ENCODE peak calls at places on chromosomes 5 and 9, in ten cellular contexts. R is foreskin fibroblast, Y is fibroblast of lung, S is A673, W is GM23338, V is mucosa of descending colon, E is H9, Q is neural crest cell, H is endothelial cell, C is cardiac fibroblast. J is an unnamed sample.

GRCh38 chr5:74641778-74642542 is 1.4 kb upstream of the ENC1 start:
- DNase-seq in E (no peak), Q (no peak), W (peak; percentile 45), S (peak; percentile 89), C (peak; percentile 91), R (peak; percentile 76), Y (peak; percentile 82), H (peak; percentile 38), V (peak; percentile 65), J (peak; percentile 32)

GRCh38 chr5:172745406-172745805 is 25.6 kb downstream of the DUSP1 start:
- DNase-seq in V (no peak), H (no peak), W (no peak), Y (no peak), R (no peak), E (no peak), C (no peak), Q (no peak), S (no peak), J (no peak)

GRCh38 chr9:137295313-137296213 is 6.5 kb downstream of the NRARP start:
- DNase-seq in V (peak; percentile 64), Y (no peak), S (peak; percentile 54), C (no peak), W (peak; percentile 78), H (peak; percentile 84), Q (peak; percentile 70), R (no peak), E (peak; percentile 66), J (no peak)

GRCh38 chr5:111596705-111597104 is 84.4 kb upstream of the STARD4 start:
- DNase-seq in Y (no peak), Q (no peak), C (no peak), W (no peak), H (no peak), V (no peak), S (no peak), E (no peak), R (no peak), J (no peak)

GRCh38 chr9:126611188-126611587 is 2.5 kb upstream of the LMX1B start:
- DNase-seq in R (no peak), Y (no peak), H (peak; percentile 30), V (no peak), Q (no peak), E (no peak), W (no peak), S (no peak), C (no peak), J (no peak)

GRCh38 chr5:126182901-126183695 is 240.1 kb upstream of the GRAMD2B start:
- DNase-seq in S (no peak), H (no peak), Y (no peak), R (no peak), V (no peak), Q (no peak), C (no peak), E (no peak), W (no peak), J (no peak)

GRCh38 chr9:93658184-93658925 is 82.0 kb downstream of the PHF2 start:
- DNase-seq in Q (no peak), R (no peak), V (peak; percentile 29), S (no peak), E (no peak), H (no peak), C (no peak), W (no peak), Y (no peak), J (no peak)

GRCh38 chr9:133238272-133238850 is 29.3 kb upstream of the OBP2B start:
- DNase-seq in H (peak; percentile 86), E (peak; percentile 99), Y (peak; percentile 6), Q (peak; percentile 84), C (peak; percentile 69), V (peak; percentile 89), S (peak; percentile 46), R (peak; percentile 5), W (peak; percentile 98), J (peak; percentile 79)

GRCh38 chr5:125882061-125882460 is 541.1 kb upstream of the GRAMD2B start:
- DNase-seq in R (no peak), W (no peak), Y (no peak), C (no peak), H (no peak), Q (no peak), S (no peak), E (no peak), V (no peak), J (no peak)

GRCh38 chr5:170502692-170503091 is 1.1 kb upstream of the KCNIP1 start:
- DNase-seq in Q (no peak), S (no peak), W (peak; percentile 31), E (no peak), C (no peak), R (no peak), V (no peak), H (no peak), Y (no peak), J (no peak)

GRCh38 chr5:65075623-65076250 is 307.0 kb downstream of the CWC27 start:
- DNase-seq in W (no peak), H (no peak), C (no peak), E (no peak), V (no peak), Y (no peak), S (peak; percentile 31), Q (no peak), R (no peak), J (no peak)

GRCh38 chr5:90473321-90474234 is 993 bp downstream of the MBLAC2 start:
- DNase-seq in R (peak; percentile 33), W (peak; percentile 75), H (peak; percentile 46), Q (peak; percentile 25), V (peak; percentile 70), Y (peak; percentile 58), S (peak; percentile 21), E (peak; percentile 59), C (peak; percentile 50), J (no peak)

GRCh38 chr5:171647043-171647899 is 138.3 kb upstream of the SMIM23 start:
- DNase-seq in Q (no peak), V (no peak), C (peak; percentile 51), S (no peak), Y (peak; percentile 88), H (no peak), R (peak; percentile 8), W (no peak), E (peak; percentile 69), J (no peak)

GRCh38 chr9:118595719-118596305 is 773.4 kb downstream of the BRINP1 start:
- DNase-seq in S (peak; percentile 22), Y (peak; percentile 48), H (peak; percentile 48), E (peak; percentile 71), V (no peak), R (peak; percentile 29), Q (peak; percentile 36), W (peak; percentile 82), C (peak; percentile 78), J (no peak)
- TF ChIP-seq CTCF in S (peak; percentile 25), Y (no peak), H (no peak), E (peak; percentile 77), V (no peak), R (peak; percentile 26), Q (peak; percentile 66), W (peak; percentile 73), C (peak; percentile 37), J (no peak)

DNA sequence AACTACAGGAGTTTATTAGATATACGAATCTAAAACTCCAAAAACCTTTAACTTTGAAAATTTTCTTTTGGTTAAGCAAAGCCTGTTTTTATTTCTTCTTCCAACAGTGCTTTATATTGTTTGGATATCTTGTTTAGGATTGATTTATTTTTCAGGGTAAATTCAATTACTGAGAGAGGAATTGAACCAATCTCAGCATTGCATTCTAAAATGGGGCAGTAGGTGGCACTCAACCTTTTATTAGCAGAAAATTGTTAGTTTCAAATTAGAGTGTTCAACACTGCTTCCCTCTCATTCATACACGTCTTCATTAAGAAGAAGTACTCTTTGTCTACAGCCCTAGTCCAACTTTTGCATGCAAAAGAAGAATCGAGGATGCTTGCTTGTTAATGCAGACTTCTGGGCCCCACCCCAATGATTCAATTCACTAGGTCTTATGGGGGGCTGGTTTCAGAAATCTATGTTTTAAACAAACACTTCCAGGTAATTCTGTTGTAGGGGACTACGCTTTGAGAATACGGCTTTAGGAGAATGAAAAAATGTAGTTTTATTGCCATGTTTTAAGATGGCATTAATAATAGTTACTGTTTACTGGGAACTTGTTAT is 26.6 kb downstream of the MRPL22 start:
- DNase-seq in V (no peak), S (peak; percentile 40), Q (no peak), W (peak; percentile 46), Y (no peak), E (no peak), R (peak; percentile 8), H (peak; percentile 26), C (peak; percentile 34), J (no peak)
- TF ChIP-seq CTCF in V (no peak), S (peak; percentile 67), Q (peak; percentile 64), W (peak; percentile 61), Y (peak; percentile 66), E (peak; percentile 68), R (peak; percentile 51), H (peak; percentile 71), C (peak; percentile 64), J (peak; percentile 53)

GRCh38 chr9:76893395-76893932 is 12.4 kb downstream of the PRUNE2 start:
- DNase-seq in E (no peak), Y (peak; percentile 46), Q (no peak), H (no peak), S (no peak), R (no peak), W (no peak), V (no peak), C (no peak), J (no peak)

GRCh38 chr9:76895186-76895585 is 10.7 kb downstream of the PRUNE2 start:
- DNase-seq in H (no peak), S (no peak), Y (peak; percentile 30), R (no peak), C (peak; percentile 23), V (no peak), W (no peak), Q (no peak), E (no peak), J (no peak)

GRCh38 chr9:76891874-76892273 is 14.0 kb downstream of the PRUNE2 start:
- DNase-seq in R (no peak), W (no peak), S (no peak), Q (no peak), C (no peak), H (no peak), V (no peak), E (no peak), Y (no peak), J (no peak)

GRCh38 chr9:76896035-76896434 is 9.9 kb downstream of the PRUNE2 start:
- DNase-seq in Y (no peak), E (no peak), W (no peak), S (no peak), H (no peak), R (no peak), Q (no peak), C (no peak), V (no peak), J (no peak)

DNA sequence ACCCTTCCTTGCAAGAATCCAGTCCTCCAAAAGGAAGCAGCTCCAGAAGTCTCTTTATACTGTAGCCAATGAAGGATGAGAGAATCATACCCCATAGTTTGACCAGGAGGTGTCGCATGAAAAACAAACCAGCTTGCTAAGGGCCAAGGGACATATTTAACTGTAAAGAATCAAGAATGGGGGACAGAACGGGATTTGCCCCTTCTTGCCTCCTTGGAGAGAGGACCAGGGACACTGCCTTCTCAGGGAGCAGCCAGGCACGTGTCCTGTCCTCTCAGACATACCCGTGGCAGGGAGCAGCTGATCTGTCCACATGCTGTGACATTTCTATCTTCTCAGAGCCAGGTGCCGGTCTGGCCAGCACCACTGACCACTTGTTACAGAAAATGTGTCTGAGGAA is 11.7 kb downstream of the PRUNE2 start:
- DNase-seq in S (no peak), Y (no peak), Q (no peak), H (no peak), V (no peak), C (no peak), E (no peak), W (no peak), R (no peak), J (no peak)
- TF ChIP-seq CTCF in S (peak; percentile 20), Y (no peak), Q (no peak), H (no peak), V (no peak), C (no peak), E (no peak), W (no peak), R (no peak), J (no peak)

GRCh38 chr5:16776611-16777251 is 159.4 kb downstream of the MYO10 start:
- DNase-seq in Q (peak; percentile 26), S (peak; percentile 45), Y (no peak), R (no peak), W (peak; percentile 79), H (peak; percentile 22), E (peak; percentile 69), V (no peak), C (peak; percentile 34), J (no peak)
- TF ChIP-seq CTCF in Q (peak; percentile 62), S (peak; percentile 37), Y (peak; percentile 26), R (peak; percentile 8), W (peak; percentile 74), H (peak; percentile 43), E (peak; percentile 81), V (no peak), C (no peak), J (no peak)